ENCODE peak calls at places on chromosomes 3 and 15, in six cellular contexts. One of them, this sample, is unnamed.

GRCh38 chr3:194323785-194324735 is 27.1 kb downstream of the CPN2 start:
- DNase-seq in endothelial cell of umbilical vein: no peak
- DNase-seq in WERI-Rb-1: peak
- DNase-seq in brain microvascular endothelial cell: no peak
- DNase-seq in tibial nerve: no peak
- DNase-seq in A549: peak
- DNase-seq in this sample: peak

GRCh38 chr15:99014803-99015676 is 7.4 kb upstream of the PGPEP1L start:
- DNase-seq in endothelial cell of umbilical vein: peak
- DNase-seq in WERI-Rb-1: peak
- DNase-seq in brain microvascular endothelial cell: peak
- DNase-seq in tibial nerve: no peak
- DNase-seq in A549: peak
- DNase-seq in this sample: no peak

GRCh38 chr3:115922681-115923347 is 299.5 kb downstream of the GAP43 start:
- DNase-seq in endothelial cell of umbilical vein: no peak
- DNase-seq in WERI-Rb-1: peak
- DNase-seq in brain microvascular endothelial cell: peak
- DNase-seq in tibial nerve: no peak
- DNase-seq in A549: no peak
- DNase-seq in this sample: no peak

GRCh38 chr3:126850370-126851085 is 132.4 kb upstream of the PLXNA1 start:
- DNase-seq in endothelial cell of umbilical vein: no peak
- DNase-seq in WERI-Rb-1: no peak
- DNase-seq in brain microvascular endothelial cell: peak
- DNase-seq in tibial nerve: no peak
- DNase-seq in A549: no peak
- DNase-seq in this sample: peak

GRCh38 chr3:107524214-107525100 is 1.7 kb downstream of the BBX start:
- DNase-seq in endothelial cell of umbilical vein: peak
- DNase-seq in WERI-Rb-1: peak
- DNase-seq in brain microvascular endothelial cell: peak
- DNase-seq in tibial nerve: peak
- DNase-seq in A549: no peak
- DNase-seq in this sample: peak

GRCh38 chr15:48842501-48842900 is 31.6 kb upstream of the CEP152 start:
- DNase-seq in endothelial cell of umbilical vein: no peak
- DNase-seq in WERI-Rb-1: no peak
- DNase-seq in brain microvascular endothelial cell: no peak
- DNase-seq in tibial nerve: no peak
- DNase-seq in A549: no peak
- DNase-seq in this sample: no peak

GRCh38 chr3:37661615-37662306 is 199.9 kb upstream of the CTDSPL start:
- DNase-seq in endothelial cell of umbilical vein: no peak
- DNase-seq in WERI-Rb-1: no peak
- DNase-seq in brain microvascular endothelial cell: no peak
- DNase-seq in tibial nerve: no peak
- DNase-seq in A549: no peak
- DNase-seq in this sample: no peak

GRCh38 chr3:47418167-47419082 is 37.6 kb downstream of the PTPN23 start:
- DNase-seq in endothelial cell of umbilical vein: no peak
- DNase-seq in WERI-Rb-1: peak
- DNase-seq in brain microvascular endothelial cell: no peak
- DNase-seq in tibial nerve: no peak
- DNase-seq in A549: peak
- DNase-seq in this sample: no peak

GRCh38 chr3:197031315-197032285 is 2.0 kb upstream of the MELTF start:
- DNase-seq in endothelial cell of umbilical vein: peak
- DNase-seq in WERI-Rb-1: no peak
- DNase-seq in brain microvascular endothelial cell: peak
- DNase-seq in tibial nerve: peak
- DNase-seq in A549: peak
- DNase-seq in this sample: peak

GRCh38 chr15:69742361-69742760 is 289.7 kb downstream of the RPLP1 start:
- DNase-seq in endothelial cell of umbilical vein: no peak
- DNase-seq in WERI-Rb-1: no peak
- DNase-seq in brain microvascular endothelial cell: no peak
- DNase-seq in tibial nerve: no peak
- DNase-seq in A549: no peak
- DNase-seq in this sample: no peak

GRCh38 chr3:191762323-191762960 is 301.5 kb downstream of the PYDC2 start:
- DNase-seq in endothelial cell of umbilical vein: peak
- DNase-seq in WERI-Rb-1: no peak
- DNase-seq in brain microvascular endothelial cell: no peak
- DNase-seq in tibial nerve: no peak
- DNase-seq in A549: no peak
- DNase-seq in this sample: no peak

GRCh38 chr3:127373701-127374625 is 86.1 kb upstream of the PRR20G start:
- DNase-seq in endothelial cell of umbilical vein: no peak
- DNase-seq in WERI-Rb-1: peak
- DNase-seq in brain microvascular endothelial cell: no peak
- DNase-seq in tibial nerve: no peak
- DNase-seq in A549: peak
- DNase-seq in this sample: no peak

GRCh38 chr3:98027084-98027445 is 8.1 kb downstream of the GABRR3 start:
- DNase-seq in endothelial cell of umbilical vein: peak
- DNase-seq in WERI-Rb-1: no peak
- DNase-seq in brain microvascular endothelial cell: no peak
- DNase-seq in tibial nerve: no peak
- DNase-seq in A549: no peak
- DNase-seq in this sample: no peak

GRCh38 chr15:56763082-56763481 is 29.8 kb upstream of the ZNF280D start:
- DNase-seq in endothelial cell of umbilical vein: no peak
- DNase-seq in WERI-Rb-1: no peak
- DNase-seq in brain microvascular endothelial cell: no peak
- DNase-seq in tibial nerve: no peak
- DNase-seq in A549: no peak
- DNase-seq in this sample: no peak

GRCh38 chr15:56767315-56767714 is 34.0 kb upstream of the ZNF280D start:
- DNase-seq in endothelial cell of umbilical vein: peak
- DNase-seq in WERI-Rb-1: no peak
- DNase-seq in brain microvascular endothelial cell: no peak
- DNase-seq in tibial nerve: no peak
- DNase-seq in A549: no peak
- DNase-seq in this sample: no peak

GRCh38 chr15:56770191-56770590 is 36.9 kb upstream of the ZNF280D start:
- DNase-seq in endothelial cell of umbilical vein: no peak
- DNase-seq in WERI-Rb-1: no peak
- DNase-seq in brain microvascular endothelial cell: no peak
- DNase-seq in tibial nerve: no peak
- DNase-seq in A549: no peak
- DNase-seq in this sample: no peak

GRCh38 chr15:56763496-56763895 is 30.2 kb upstream of the ZNF280D start:
- DNase-seq in endothelial cell of umbilical vein: peak
- DNase-seq in WERI-Rb-1: no peak
- DNase-seq in brain microvascular endothelial cell: no peak
- DNase-seq in tibial nerve: no peak
- DNase-seq in A549: no peak
- DNase-seq in this sample: no peak

DNA sequence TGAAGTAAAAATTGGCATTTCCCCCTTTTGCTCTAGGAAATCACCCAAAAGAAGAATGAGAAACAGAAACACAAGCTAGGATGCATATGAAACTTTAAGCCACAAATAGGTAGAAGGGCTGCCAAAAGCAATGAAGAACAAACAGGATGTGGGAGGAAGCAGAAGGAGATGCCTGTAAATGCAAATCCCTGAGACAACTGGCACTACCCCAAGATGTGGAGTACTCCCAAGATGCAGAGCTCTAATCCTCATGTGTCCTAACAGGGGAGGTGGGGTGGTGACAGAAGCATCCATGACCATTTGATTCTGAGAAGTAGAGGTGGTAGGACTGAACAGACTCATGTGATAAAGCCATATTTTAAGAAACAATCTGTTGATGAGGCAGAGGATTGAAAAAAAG is 31.9 kb upstream of the ZNF280D start:
- DNase-seq in endothelial cell of umbilical vein: peak
- DNase-seq in WERI-Rb-1: no peak
- DNase-seq in brain microvascular endothelial cell: peak
- DNase-seq in tibial nerve: no peak
- DNase-seq in A549: no peak
- DNase-seq in this sample: no peak
- H3K27ac ChIP-seq in endothelial cell of umbilical vein: peak
- H3K27ac ChIP-seq in WERI-Rb-1: no peak
- H3K27ac ChIP-seq in brain microvascular endothelial cell: no peak
- H3K27ac ChIP-seq in tibial nerve: no peak
- H3K27ac ChIP-seq in A549: no peak
- H3K27ac ChIP-seq in this sample: no peak

DNA sequence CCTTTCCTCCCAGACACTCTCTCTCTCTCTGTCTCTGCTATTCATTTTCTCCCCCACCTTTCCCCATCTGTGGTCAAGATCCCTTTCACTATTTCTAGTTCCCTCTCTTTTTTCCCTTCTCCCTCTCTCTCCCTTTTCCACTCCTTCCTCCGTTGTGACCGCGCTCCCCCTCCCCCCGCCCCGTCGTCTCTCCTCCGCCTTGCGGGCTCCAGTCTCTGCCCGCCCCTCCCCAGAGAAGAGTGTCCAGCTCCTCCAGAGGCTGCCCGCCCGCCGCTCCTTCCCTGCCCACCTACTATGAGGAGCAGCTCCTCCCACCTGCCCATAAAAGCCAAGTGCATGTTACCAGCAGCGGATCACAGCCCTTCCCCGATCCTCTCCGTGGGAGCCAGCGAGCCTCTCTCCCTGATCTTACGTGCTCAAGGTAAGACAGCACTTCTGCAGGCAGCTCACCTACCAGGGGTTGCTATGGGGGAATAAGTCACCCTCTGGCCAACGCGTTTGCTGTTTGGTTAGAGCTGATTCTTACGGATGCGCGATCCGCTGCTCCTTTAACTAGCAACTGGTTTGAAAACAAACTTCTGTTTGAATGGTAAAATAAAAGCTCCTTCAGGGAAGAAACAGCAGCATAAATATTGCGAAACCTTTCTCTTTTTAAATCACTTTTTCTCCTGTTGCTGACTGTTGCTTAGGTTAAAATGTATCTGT is at the start of gene COL8A1:
- DNase-seq in endothelial cell of umbilical vein: peak
- DNase-seq in WERI-Rb-1: peak
- DNase-seq in brain microvascular endothelial cell: peak
- DNase-seq in tibial nerve: peak
- DNase-seq in A549: no peak
- DNase-seq in this sample: peak
- H3K27ac ChIP-seq in endothelial cell of umbilical vein: peak
- H3K27ac ChIP-seq in WERI-Rb-1: peak
- H3K27ac ChIP-seq in brain microvascular endothelial cell: peak
- H3K27ac ChIP-seq in tibial nerve: peak
- H3K27ac ChIP-seq in A549: no peak
- H3K27ac ChIP-seq in this sample: peak

GRCh38 chr15:34325368-34325767 is 12.2 kb downstream of the SLC12A6 start:
- DNase-seq in endothelial cell of umbilical vein: no peak
- DNase-seq in WERI-Rb-1: no peak
- DNase-seq in brain microvascular endothelial cell: no peak
- DNase-seq in tibial nerve: no peak
- DNase-seq in A549: no peak
- DNase-seq in this sample: no peak

GRCh38 chr15:34329006-34329405 is 8.6 kb downstream of the SLC12A6 start:
- DNase-seq in endothelial cell of umbilical vein: no peak
- DNase-seq in WERI-Rb-1: no peak
- DNase-seq in brain microvascular endothelial cell: no peak
- DNase-seq in tibial nerve: no peak
- DNase-seq in A549: no peak
- DNase-seq in this sample: no peak

GRCh38 chr15:34324933-34325332 is 12.6 kb downstream of the SLC12A6 start:
- DNase-seq in endothelial cell of umbilical vein: no peak
- DNase-seq in WERI-Rb-1: no peak
- DNase-seq in brain microvascular endothelial cell: no peak
- DNase-seq in tibial nerve: no peak
- DNase-seq in A549: no peak
- DNase-seq in this sample: no peak

GRCh38 chr15:34330279-34330678 is 7.3 kb downstream of the SLC12A6 start:
- DNase-seq in endothelial cell of umbilical vein: no peak
- DNase-seq in WERI-Rb-1: no peak
- DNase-seq in brain microvascular endothelial cell: no peak
- DNase-seq in tibial nerve: no peak
- DNase-seq in A549: no peak
- DNase-seq in this sample: no peak

GRCh38 chr15:34327906-34328305 is 9.7 kb downstream of the SLC12A6 start:
- DNase-seq in endothelial cell of umbilical vein: no peak
- DNase-seq in WERI-Rb-1: no peak
- DNase-seq in brain microvascular endothelial cell: no peak
- DNase-seq in tibial nerve: no peak
- DNase-seq in A549: no peak
- DNase-seq in this sample: no peak
- H3K27ac ChIP-seq in endothelial cell of umbilical vein: no peak
- H3K27ac ChIP-seq in WERI-Rb-1: no peak
- H3K27ac ChIP-seq in brain microvascular endothelial cell: no peak
- H3K27ac ChIP-seq in tibial nerve: no peak
- H3K27ac ChIP-seq in A549: no peak
- H3K27ac ChIP-seq in this sample: no peak

GRCh38 chr15:40082195-40082868 is 26.3 kb downstream of the BMF start:
- DNase-seq in endothelial cell of umbilical vein: peak
- DNase-seq in WERI-Rb-1: no peak
- DNase-seq in brain microvascular endothelial cell: no peak
- DNase-seq in tibial nerve: no peak
- DNase-seq in A549: no peak
- DNase-seq in this sample: no peak
- H3K27ac ChIP-seq in endothelial cell of umbilical vein: peak
- H3K27ac ChIP-seq in WERI-Rb-1: no peak
- H3K27ac ChIP-seq in brain microvascular endothelial cell: no peak
- H3K27ac ChIP-seq in tibial nerve: peak
- H3K27ac ChIP-seq in A549: peak
- H3K27ac ChIP-seq in this sample: peak

DNA sequence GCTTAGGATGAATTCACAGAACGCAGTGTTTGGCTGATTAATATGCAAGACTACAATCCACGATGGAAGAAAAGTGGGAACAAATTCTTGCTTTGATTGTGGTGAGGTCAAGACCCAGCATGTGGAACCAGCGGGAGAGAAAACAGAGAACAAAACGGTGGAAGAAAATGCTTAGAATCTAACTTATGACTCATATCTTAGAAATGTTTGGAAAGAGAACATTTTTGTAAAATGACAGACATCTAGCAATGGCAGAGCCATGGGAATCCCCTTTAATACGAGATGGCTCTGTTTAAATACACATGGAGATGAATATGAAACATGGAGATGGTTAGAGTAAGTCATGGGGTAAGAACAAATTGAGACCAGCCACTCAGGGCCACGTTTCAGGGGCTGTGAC is 67.8 kb upstream of the ONECUT1 start:
- DNase-seq in endothelial cell of umbilical vein: no peak
- DNase-seq in WERI-Rb-1: no peak
- DNase-seq in brain microvascular endothelial cell: peak
- DNase-seq in tibial nerve: no peak
- DNase-seq in A549: no peak
- DNase-seq in this sample: no peak
- H3K27ac ChIP-seq in endothelial cell of umbilical vein: no peak
- H3K27ac ChIP-seq in WERI-Rb-1: no peak
- H3K27ac ChIP-seq in brain microvascular endothelial cell: no peak
- H3K27ac ChIP-seq in tibial nerve: no peak
- H3K27ac ChIP-seq in A549: no peak
- H3K27ac ChIP-seq in this sample: no peak

This sample was measured in right atrium auricular region.